ENCODE peak calls at places on chromosomes 4 and X, in nine cellular contexts. U is hepatocyte; M is HT1080; N is activated naive CD4-positive, alpha-beta T cell treated with anti-CD3 and anti-CD28 coated beads for 36 hours; G is fibroblast of pulmonary artery; S is skeletal muscle cell; J is putamen; K is NCI-H1436; Q is body of pancreas. I is an unnamed sample.
A peak's percentile ranks its signal among the peaks of the same experiment; 100 is the strongest.

GRCh38 chr4:7815562-7815961 is 124.1 kb downstream of the AFAP1 start:
- DNase-seq in U (no peak), M (peak; percentile 68), N (no peak), G (peak; percentile 82), S (no peak), J (no peak), K (no peak), Q (no peak), I (peak; percentile 91)

GRCh38 chr4:92304636-92305035 is 870 bp downstream of the GRID2 start:
- DNase-seq in U (peak; percentile 4), M (no peak), N (no peak), G (peak; percentile 13), S (no peak), J (peak; percentile 37), K (no peak), Q (no peak), I (no peak)

GRCh38 chr4:98646422-98646821 is 12.0 kb downstream of the TSPAN5 start:
- DNase-seq in U (no peak), M (no peak), N (no peak), G (no peak), S (no peak), J (no peak), K (no peak), Q (no peak), I (no peak)

GRCh38 chr4:163179207-163179606 is 12.5 kb upstream of the NAF1 start:
- DNase-seq in U (no peak), M (no peak), N (no peak), G (no peak), S (no peak), J (no peak), K (no peak), Q (no peak), I (no peak)

GRCh38 chr4:149749769-149750168 is 65.9 kb downstream of the IQCM start:
- DNase-seq in U (no peak), M (no peak), N (no peak), G (no peak), S (no peak), J (no peak), K (no peak), Q (no peak), I (peak; percentile 11)

GRCh38 chr4:135718019-135718418 is 1516.4 kb upstream of the PABPC4L start:
- DNase-seq in U (no peak), M (no peak), N (no peak), G (peak; percentile 18), S (no peak), J (no peak), K (no peak), Q (no peak), I (no peak)

GRCh38 chrX:44432641-44433040 is 89.2 kb upstream of the EFHC2 start:
- DNase-seq in U (no peak), M (no peak), N (no peak), G (peak; percentile 35), S (no peak), J (peak; percentile 2), K (no peak), Q (no peak), I (peak; percentile 28)

GRCh38 chrX:154074199-154074598 is 23.3 kb downstream of the MECP2 start:
- DNase-seq in U (no peak), M (peak; percentile 69), N (no peak), G (peak; percentile 71), S (peak; percentile 16), J (no peak), K (no peak), Q (no peak), I (peak; percentile 43)

GRCh38 chr4:122045533-122045932 is 93.7 kb upstream of the TRPC3 start:
- DNase-seq in U (peak; percentile 57), M (peak; percentile 96), N (peak; percentile 18), G (peak; percentile 85), S (peak; percentile 87), J (no peak), K (no peak), Q (no peak), I (peak; percentile 89)

GRCh38 chrX:38896724-38897298 is 95.6 kb downstream of the MID1IP1 start:
- DNase-seq in U (no peak), M (no peak), N (no peak), G (no peak), S (no peak), J (no peak), K (no peak), Q (no peak), I (no peak)

GRCh38 chrX:141341341-141341740 is 99.0 kb upstream of the SPANXC start:
- DNase-seq in U (no peak), M (peak; percentile 44), N (no peak), G (peak; percentile 87), S (peak; percentile 51), J (no peak), K (no peak), Q (no peak), I (peak; percentile 52)

GRCh38 chrX:103063918-103064434 is at the start of gene BEX1:
- DNase-seq in U (peak; percentile 81), M (peak; percentile 85), N (peak; percentile 29), G (peak; percentile 65), S (no peak), J (peak; percentile 84), K (peak; percentile 95), Q (peak; percentile 83), I (peak; percentile 9)

GRCh38 chr4:96343836-96344235 is 503.9 kb downstream of the PDHA2 start:
- DNase-seq in U (no peak), M (no peak), N (no peak), G (no peak), S (no peak), J (no peak), K (no peak), Q (no peak), I (no peak)

GRCh38 chrX:103734125-103734760 is 23.5 kb downstream of the TMEM31 start:
- DNase-seq in U (no peak), M (no peak), N (no peak), G (peak; percentile 72), S (peak; percentile 78), J (no peak), K (peak; percentile 29), Q (no peak), I (peak; percentile 28)

GRCh38 chr4:74886490-74886889 is 46.4 kb upstream of the PARM1 start:
- DNase-seq in U (peak; percentile 12), M (peak; percentile 21), N (no peak), G (peak; percentile 49), S (peak; percentile 48), J (no peak), K (no peak), Q (no peak), I (peak; percentile 78)

GRCh38 chr4:111214371-111214770 is 591.5 kb upstream of the PITX2 start:
- DNase-seq in U (no peak), M (no peak), N (no peak), G (no peak), S (no peak), J (no peak), K (no peak), Q (no peak), I (no peak)

GRCh38 chrX:124211312-124211942 is 121.0 kb upstream of the TEX13D start:
- DNase-seq in U (peak; percentile 37), M (peak; percentile 43), N (peak; percentile 27), G (peak; percentile 20), S (no peak), J (no peak), K (peak; percentile 23), Q (no peak), I (peak; percentile 6)

GRCh38 chr4:40769266-40769665 is 19.5 kb downstream of the NSUN7 start:
- DNase-seq in U (no peak), M (no peak), N (no peak), G (no peak), S (peak; percentile 4), J (no peak), K (no peak), Q (no peak), I (peak; percentile 12)

GRCh38 chr4:82284475-82284857 is 89.3 kb downstream of the HNRNPD start:
- DNase-seq in U (peak; percentile 24), M (no peak), N (no peak), G (no peak), S (no peak), J (no peak), K (no peak), Q (no peak), I (no peak)

GRCh38 chrX:46865281-46865680 is 28.4 kb downstream of the RP2 start:
- DNase-seq in U (no peak), M (peak; percentile 76), N (no peak), G (peak; percentile 61), S (peak; percentile 13), J (no peak), K (no peak), Q (peak; percentile 2), I (peak; percentile 64)

GRCh38 chr4:23033796-23034195 is 341.1 kb downstream of the GBA3 start:
- DNase-seq in U (no peak), M (no peak), N (no peak), G (peak; percentile 21), S (no peak), J (no peak), K (no peak), Q (no peak), I (peak; percentile 48)

GRCh38 chr4:102533348-102533747 is 32.2 kb downstream of the NFKB1 start:
- DNase-seq in U (no peak), M (no peak), N (no peak), G (no peak), S (no peak), J (no peak), K (no peak), Q (no peak), I (no peak)

GRCh38 chrX:36583674-36584073 is 424.5 kb upstream of the FAM47C start:
- DNase-seq in U (no peak), M (no peak), N (no peak), G (no peak), S (no peak), J (no peak), K (no peak), Q (no peak), I (no peak)

GRCh38 chrX:39869846-39870601 is 227.7 kb downstream of the BCOR start:
- DNase-seq in U (no peak), M (peak; percentile 93), N (peak; percentile 86), G (peak; percentile 52), S (no peak), J (no peak), K (no peak), Q (no peak), I (peak; percentile 8)

GRCh38 chr4:39205476-39205875 is 23.1 kb downstream of the WDR19 start:
- DNase-seq in U (no peak), M (no peak), N (no peak), G (no peak), S (no peak), J (no peak), K (no peak), Q (no peak), I (peak; percentile 66)

GRCh38 chrX:9339603-9340569 is 125.0 kb upstream of the TBL1X start:
- DNase-seq in U (no peak), M (no peak), N (no peak), G (no peak), S (no peak), J (no peak), K (no peak), Q (no peak), I (peak; percentile 65)

GRCh38 chr4:142528433-142528832 is 317.7 kb downstream of the INPP4B start:
- DNase-seq in U (no peak), M (no peak), N (peak; percentile 18), G (peak; percentile 10), S (no peak), J (no peak), K (no peak), Q (no peak), I (no peak)

GRCh38 chr4:38759077-38759789 is 23.6 kb downstream of the TLR10 start:
- DNase-seq in U (peak; percentile 71), M (peak; percentile 67), N (peak; percentile 82), G (peak; percentile 85), S (peak; percentile 82), J (peak; percentile 98), K (peak; percentile 27), Q (peak; percentile 66), I (peak; percentile 74)

GRCh38 chrX:153969904-153970397 is 1.7 kb downstream of the HCFC1 start:
- DNase-seq in U (no peak), M (no peak), N (peak; percentile 38), G (peak; percentile 35), S (no peak), J (peak; percentile 62), K (no peak), Q (no peak), I (peak; percentile 38)

GRCh38 chrX:9785944-9786741 is at the start of gene SHROOM2:
- DNase-seq in U (peak; percentile 41), M (no peak), N (no peak), G (peak; percentile 31), S (no peak), J (no peak), K (no peak), Q (peak; percentile 32), I (peak; percentile 11)

GRCh38 chrX:120302434-120302833 is 8.8 kb downstream of the TMEM255A start:
- DNase-seq in U (peak; percentile 23), M (peak; percentile 2), N (peak; percentile 62), G (no peak), S (no peak), J (no peak), K (no peak), Q (peak; percentile 46), I (no peak)

I was measured in fibroblast of villous mesenchyme.